ENCODE peak calls at places on chromosomes 4 and X, in ten cellular contexts. One of them, this sample, is unnamed.

GRCh38 chrX:10564484-10564883 is 55.9 kb downstream of the MID1 start:
- DNase-seq in fibroblast of lung: no peak
- DNase-seq in MM.1S: no peak
- DNase-seq in mammary epithelial cell: no peak
- DNase-seq in K562: no peak
- DNase-seq in HCT116: no peak
- DNase-seq in PC-9: no peak
- DNase-seq in hepatocyte: no peak
- DNase-seq in SK-N-SH: no peak
- DNase-seq in IMR-90: no peak
- DNase-seq in this sample: no peak

GRCh38 chrX:12138366-12139313 is at the start of gene FRMPD4:
- DNase-seq in HCT116: no peak
- DNase-seq in SK-N-SH: peak
- DNase-seq in K562: no peak
- DNase-seq in MM.1S: no peak
- DNase-seq in PC-9: no peak
- DNase-seq in IMR-90: peak
- DNase-seq in hepatocyte: peak
- DNase-seq in mammary epithelial cell: peak
- DNase-seq in fibroblast of lung: no peak
- DNase-seq in this sample: peak

GRCh38 chr4:58138786-58139185 is 1028.6 kb upstream of the IGFBP7 start:
- DNase-seq in K562: no peak
- DNase-seq in SK-N-SH: peak
- DNase-seq in PC-9: no peak
- DNase-seq in fibroblast of lung: no peak
- DNase-seq in mammary epithelial cell: no peak
- DNase-seq in hepatocyte: no peak
- DNase-seq in HCT116: no peak
- DNase-seq in MM.1S: no peak
- DNase-seq in IMR-90: no peak
- DNase-seq in this sample: no peak

GRCh38 chr4:82275431-82276423 is 98.1 kb downstream of the HNRNPD start:
- DNase-seq in hepatocyte: no peak
- DNase-seq in MM.1S: no peak
- DNase-seq in mammary epithelial cell: peak
- DNase-seq in PC-9: no peak
- DNase-seq in IMR-90: no peak
- DNase-seq in SK-N-SH: no peak
- DNase-seq in HCT116: no peak
- DNase-seq in K562: no peak
- DNase-seq in fibroblast of lung: no peak
- DNase-seq in this sample: no peak

GRCh38 chrX:56745019-56745418 is 16.0 kb downstream of the NBDY start:
- DNase-seq in IMR-90: peak
- DNase-seq in mammary epithelial cell: peak
- DNase-seq in PC-9: no peak
- DNase-seq in SK-N-SH: no peak
- DNase-seq in fibroblast of lung: peak
- DNase-seq in hepatocyte: no peak
- DNase-seq in MM.1S: no peak
- DNase-seq in HCT116: peak
- DNase-seq in K562: no peak
- DNase-seq in this sample: no peak

GRCh38 chrX:39599339-39599738 is 498.4 kb downstream of the BCOR start:
- DNase-seq in HCT116: no peak
- DNase-seq in MM.1S: no peak
- DNase-seq in SK-N-SH: no peak
- DNase-seq in hepatocyte: no peak
- DNase-seq in PC-9: no peak
- DNase-seq in K562: no peak
- DNase-seq in mammary epithelial cell: no peak
- DNase-seq in fibroblast of lung: no peak
- DNase-seq in IMR-90: no peak
- DNase-seq in this sample: no peak

GRCh38 chrX:44874481-44875184 is 1.6 kb downstream of the KDM6A start:
- DNase-seq in IMR-90: peak
- DNase-seq in PC-9: peak
- DNase-seq in SK-N-SH: peak
- DNase-seq in mammary epithelial cell: peak
- DNase-seq in HCT116: no peak
- DNase-seq in K562: peak
- DNase-seq in MM.1S: peak
- DNase-seq in hepatocyte: peak
- DNase-seq in fibroblast of lung: peak
- DNase-seq in this sample: peak

GRCh38 chr4:8586246-8586645 is 6.1 kb downstream of the GPR78 start:
- DNase-seq in fibroblast of lung: no peak
- DNase-seq in mammary epithelial cell: no peak
- DNase-seq in K562: no peak
- DNase-seq in PC-9: no peak
- DNase-seq in MM.1S: no peak
- DNase-seq in IMR-90: no peak
- DNase-seq in SK-N-SH: no peak
- DNase-seq in hepatocyte: no peak
- DNase-seq in HCT116: no peak
- DNase-seq in this sample: no peak

GRCh38 chr4:340011-340410 is 2.4 kb downstream of the ZNF141 start:
- DNase-seq in K562: no peak
- DNase-seq in SK-N-SH: no peak
- DNase-seq in hepatocyte: no peak
- DNase-seq in MM.1S: no peak
- DNase-seq in IMR-90: no peak
- DNase-seq in mammary epithelial cell: no peak
- DNase-seq in fibroblast of lung: no peak
- DNase-seq in PC-9: no peak
- DNase-seq in HCT116: no peak
- DNase-seq in this sample: peak
- H2AFZ ChIP-seq in K562: no peak
- H2AFZ ChIP-seq in SK-N-SH: no peak
- H2AFZ ChIP-seq in hepatocyte: no peak
- H2AFZ ChIP-seq in MM.1S: no peak
- H2AFZ ChIP-seq in IMR-90: no peak
- H2AFZ ChIP-seq in mammary epithelial cell: no peak
- H2AFZ ChIP-seq in fibroblast of lung: no peak
- H2AFZ ChIP-seq in PC-9: no peak
- H2AFZ ChIP-seq in HCT116: no peak
- H2AFZ ChIP-seq in this sample: no peak

GRCh38 chr4:164779080-164779479 is 25.1 kb downstream of the SMIM31 start:
- DNase-seq in MM.1S: no peak
- DNase-seq in hepatocyte: no peak
- DNase-seq in mammary epithelial cell: no peak
- DNase-seq in PC-9: no peak
- DNase-seq in SK-N-SH: no peak
- DNase-seq in fibroblast of lung: no peak
- DNase-seq in K562: no peak
- DNase-seq in IMR-90: no peak
- DNase-seq in HCT116: no peak
- DNase-seq in this sample: no peak

GRCh38 chr4:164783966-164784365 is 30.0 kb downstream of the SMIM31 start:
- DNase-seq in SK-N-SH: no peak
- DNase-seq in IMR-90: no peak
- DNase-seq in PC-9: no peak
- DNase-seq in mammary epithelial cell: no peak
- DNase-seq in HCT116: no peak
- DNase-seq in MM.1S: no peak
- DNase-seq in hepatocyte: no peak
- DNase-seq in fibroblast of lung: no peak
- DNase-seq in K562: no peak
- DNase-seq in this sample: no peak

GRCh38 chr4:164780839-164781238 is 26.9 kb downstream of the SMIM31 start:
- DNase-seq in SK-N-SH: no peak
- DNase-seq in HCT116: no peak
- DNase-seq in IMR-90: no peak
- DNase-seq in PC-9: no peak
- DNase-seq in mammary epithelial cell: no peak
- DNase-seq in hepatocyte: no peak
- DNase-seq in fibroblast of lung: no peak
- DNase-seq in K562: no peak
- DNase-seq in MM.1S: no peak
- DNase-seq in this sample: no peak

DNA sequence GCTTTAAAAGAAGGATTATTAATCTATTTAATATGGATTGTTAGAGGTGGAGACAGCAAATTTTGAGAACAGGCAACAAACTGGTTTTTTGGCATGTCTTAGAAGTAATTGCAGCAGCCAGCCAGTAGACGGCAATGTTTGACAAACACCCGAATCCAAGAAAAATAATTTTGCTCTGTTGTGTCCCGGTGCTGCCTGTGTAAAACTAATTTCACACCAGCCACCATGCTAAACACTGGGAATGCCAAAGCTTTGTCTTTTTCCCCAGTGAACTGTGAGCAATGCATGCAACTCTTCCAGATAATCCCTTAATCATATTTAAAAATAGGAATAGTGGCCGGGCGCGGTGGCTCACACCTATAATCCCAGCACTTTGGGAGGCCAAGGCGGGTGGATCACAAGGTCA is 25.9 kb downstream of the SMIM31 start:
- DNase-seq in mammary epithelial cell: peak
- DNase-seq in IMR-90: peak
- DNase-seq in fibroblast of lung: peak
- DNase-seq in HCT116: peak
- DNase-seq in SK-N-SH: peak
- DNase-seq in K562: peak
- DNase-seq in MM.1S: peak
- DNase-seq in hepatocyte: peak
- DNase-seq in PC-9: peak
- DNase-seq in this sample: peak
- H3K4me2 ChIP-seq in mammary epithelial cell: no peak
- H3K4me2 ChIP-seq in IMR-90: no peak
- H3K4me2 ChIP-seq in fibroblast of lung: no peak
- H3K4me2 ChIP-seq in HCT116: no peak
- H3K4me2 ChIP-seq in SK-N-SH: no peak
- H3K4me2 ChIP-seq in K562: no peak
- H3K4me2 ChIP-seq in MM.1S: no peak
- H3K4me2 ChIP-seq in hepatocyte: no peak
- H3K4me2 ChIP-seq in PC-9: no peak
- H3K4me2 ChIP-seq in this sample: no peak

GRCh38 chr4:91035276-91035675 is 908.1 kb downstream of the CCSER1 start:
- DNase-seq in MM.1S: no peak
- DNase-seq in IMR-90: no peak
- DNase-seq in HCT116: no peak
- DNase-seq in fibroblast of lung: peak
- DNase-seq in hepatocyte: no peak
- DNase-seq in SK-N-SH: no peak
- DNase-seq in K562: no peak
- DNase-seq in PC-9: no peak
- DNase-seq in mammary epithelial cell: no peak
- DNase-seq in this sample: no peak

GRCh38 chr4:91037951-91038350 is 910.8 kb downstream of the CCSER1 start:
- DNase-seq in SK-N-SH: no peak
- DNase-seq in PC-9: no peak
- DNase-seq in IMR-90: no peak
- DNase-seq in HCT116: no peak
- DNase-seq in fibroblast of lung: no peak
- DNase-seq in hepatocyte: no peak
- DNase-seq in MM.1S: no peak
- DNase-seq in mammary epithelial cell: no peak
- DNase-seq in K562: no peak
- DNase-seq in this sample: no peak

GRCh38 chr4:91031761-91032160 is 904.6 kb downstream of the CCSER1 start:
- DNase-seq in K562: no peak
- DNase-seq in HCT116: no peak
- DNase-seq in IMR-90: no peak
- DNase-seq in SK-N-SH: no peak
- DNase-seq in mammary epithelial cell: no peak
- DNase-seq in MM.1S: no peak
- DNase-seq in PC-9: no peak
- DNase-seq in hepatocyte: no peak
- DNase-seq in fibroblast of lung: no peak
- DNase-seq in this sample: no peak

GRCh38 chr4:91028223-91028622 is 901.0 kb downstream of the CCSER1 start:
- DNase-seq in K562: no peak
- DNase-seq in PC-9: no peak
- DNase-seq in MM.1S: no peak
- DNase-seq in SK-N-SH: no peak
- DNase-seq in fibroblast of lung: no peak
- DNase-seq in hepatocyte: no peak
- DNase-seq in mammary epithelial cell: no peak
- DNase-seq in HCT116: no peak
- DNase-seq in IMR-90: no peak
- DNase-seq in this sample: no peak

DNA sequence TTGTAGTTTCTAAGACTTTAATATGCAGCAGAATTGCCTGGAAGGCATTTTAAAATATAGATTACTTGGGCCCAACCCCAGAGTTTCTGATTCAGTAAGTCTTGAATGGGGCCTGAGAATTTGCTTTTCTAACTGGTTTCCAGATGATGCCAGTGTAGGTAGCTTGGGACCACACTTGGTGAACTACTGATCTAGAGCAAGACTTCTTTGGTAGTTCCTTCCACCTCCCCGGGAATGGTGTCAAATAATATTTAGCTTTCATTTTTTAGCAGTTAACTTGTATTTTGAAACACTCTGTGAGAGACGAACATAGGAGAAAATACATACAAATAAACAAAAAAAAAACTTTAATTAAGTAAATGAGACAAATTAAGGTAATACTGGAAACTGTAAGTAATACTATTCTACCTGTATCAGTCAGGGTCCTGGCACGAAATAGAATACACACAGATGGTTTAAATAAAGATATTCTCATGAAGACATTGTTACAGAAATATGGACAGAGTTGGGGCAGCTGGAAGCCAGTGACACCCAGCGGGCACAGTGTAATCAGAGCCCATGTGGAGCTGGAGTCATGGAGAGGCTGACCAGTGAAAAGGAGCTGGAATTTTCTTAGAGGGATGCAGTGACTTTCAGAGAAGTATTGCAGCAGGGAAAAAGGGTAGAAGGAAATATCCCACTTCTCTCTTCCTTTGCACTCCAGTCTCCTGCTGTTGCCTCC is 905.7 kb downstream of the CCSER1 start:
- DNase-seq in IMR-90: no peak
- DNase-seq in K562: no peak
- DNase-seq in PC-9: no peak
- DNase-seq in mammary epithelial cell: no peak
- DNase-seq in SK-N-SH: no peak
- DNase-seq in MM.1S: no peak
- DNase-seq in hepatocyte: no peak
- DNase-seq in fibroblast of lung: no peak
- DNase-seq in HCT116: no peak
- DNase-seq in this sample: no peak
- TF ChIP-seq CTCF in IMR-90: no peak
- TF ChIP-seq CTCF in K562: no peak
- TF ChIP-seq CTCF in PC-9: no peak
- TF ChIP-seq CTCF in mammary epithelial cell: no peak
- TF ChIP-seq CTCF in SK-N-SH: no peak
- TF ChIP-seq CTCF in MM.1S: no peak
- TF ChIP-seq CTCF in hepatocyte: no peak
- TF ChIP-seq CTCF in fibroblast of lung: no peak
- TF ChIP-seq CTCF in HCT116: no peak
- TF ChIP-seq CTCF in this sample: no peak

DNA sequence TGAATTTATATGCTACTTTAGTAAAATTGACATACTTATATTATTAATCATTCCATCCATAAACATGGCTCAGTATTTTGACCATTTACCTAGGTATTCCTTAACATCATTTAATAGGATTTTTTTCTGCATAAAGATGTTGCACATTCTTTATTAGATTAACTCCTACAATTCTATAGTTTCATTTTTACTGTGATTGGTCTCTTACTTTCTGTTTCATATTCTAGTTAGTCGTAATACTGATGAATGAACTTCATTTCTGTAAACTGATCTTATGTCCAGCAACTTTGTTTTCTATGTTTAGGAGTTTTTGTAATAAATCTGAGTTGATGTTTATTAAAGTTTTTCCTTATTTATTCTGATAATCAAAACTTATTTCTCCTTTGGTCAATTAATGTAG is 278.2 kb upstream of the CXXC4 start:
- DNase-seq in hepatocyte: no peak
- DNase-seq in K562: no peak
- DNase-seq in SK-N-SH: no peak
- DNase-seq in MM.1S: peak
- DNase-seq in fibroblast of lung: no peak
- DNase-seq in IMR-90: no peak
- DNase-seq in PC-9: no peak
- DNase-seq in mammary epithelial cell: no peak
- DNase-seq in HCT116: no peak
- DNase-seq in this sample: no peak
- H2AFZ ChIP-seq in hepatocyte: no peak
- H2AFZ ChIP-seq in K562: no peak
- H2AFZ ChIP-seq in SK-N-SH: no peak
- H2AFZ ChIP-seq in MM.1S: peak
- H2AFZ ChIP-seq in fibroblast of lung: no peak
- H2AFZ ChIP-seq in IMR-90: no peak
- H2AFZ ChIP-seq in PC-9: no peak
- H2AFZ ChIP-seq in mammary epithelial cell: no peak
- H2AFZ ChIP-seq in HCT116: no peak
- H2AFZ ChIP-seq in this sample: no peak